ENCODE peak calls at places on chromosomes 12 and 14, in seven cellular contexts. J is sigmoid colon; H is CD8-positive, alpha-beta T cell; F is body of pancreas; W is astrocyte of the spinal cord; A is heart left ventricle; Q is kidney epithelial cell. Z is an unnamed sample.

GRCh38 chr12:107684990-107685359 is 624 bp upstream of the PWP1 start:
- DNase-seq in J (no peak), H (no peak), F (peak), W (peak), A (no peak), Q (no peak), Z (peak)

GRCh38 chr14:75831455-75831854 is 150.3 kb downstream of the TGFB3 start:
- DNase-seq in J (peak), H (peak), F (peak), W (peak), A (peak), Q (no peak), Z (peak)

GRCh38 chr12:94074970-94075695 is 73.2 kb upstream of the PLXNC1 start:
- DNase-seq in J (peak), H (no peak), F (peak), W (peak), A (peak), Q (no peak), Z (no peak)

GRCh38 chr12:56628671-56629458 is 1.3 kb downstream of the BAZ2A start:
- DNase-seq in J (peak), H (peak), F (peak), W (peak), A (peak), Q (no peak), Z (peak)

GRCh38 chr12:124236651-124237050 is 58.2 kb upstream of the RFLNA start:
- DNase-seq in J (no peak), H (no peak), F (no peak), W (peak), A (no peak), Q (peak), Z (no peak)

GRCh38 chr14:92459479-92460421 is 53.8 kb upstream of the RIN3 start:
- DNase-seq in J (no peak), H (no peak), F (no peak), W (no peak), A (peak), Q (no peak), Z (no peak)

GRCh38 chr12:47797432-47797831 is 22.3 kb downstream of the HDAC7 start:
- DNase-seq in J (no peak), H (peak), F (no peak), W (no peak), A (no peak), Q (no peak), Z (no peak)

GRCh38 chr14:99725774-99726537 is 41.9 kb downstream of the CYP46A1 start:
- DNase-seq in J (peak), H (no peak), F (no peak), W (no peak), A (peak), Q (no peak), Z (no peak)

GRCh38 chr14:76829016-76829365 is 2.8 kb downstream of the LRRC74A start:
- DNase-seq in J (no peak), H (no peak), F (peak), W (no peak), A (peak), Q (no peak), Z (no peak)

GRCh38 chr14:104436741-104437701 is 142.5 kb upstream of the C14orf180 start:
- DNase-seq in J (no peak), H (no peak), F (peak), W (no peak), A (no peak), Q (no peak), Z (no peak)

GRCh38 chr12:100808777-100809176 is 14.2 kb downstream of the ANO4 start:
- DNase-seq in J (no peak), H (no peak), F (no peak), W (no peak), A (no peak), Q (no peak), Z (no peak)

GRCh38 chr12:66048843-66049537 is 81.6 kb downstream of the LLPH start:
- DNase-seq in J (no peak), H (no peak), F (no peak), W (no peak), A (no peak), Q (no peak), Z (no peak)

DNA sequence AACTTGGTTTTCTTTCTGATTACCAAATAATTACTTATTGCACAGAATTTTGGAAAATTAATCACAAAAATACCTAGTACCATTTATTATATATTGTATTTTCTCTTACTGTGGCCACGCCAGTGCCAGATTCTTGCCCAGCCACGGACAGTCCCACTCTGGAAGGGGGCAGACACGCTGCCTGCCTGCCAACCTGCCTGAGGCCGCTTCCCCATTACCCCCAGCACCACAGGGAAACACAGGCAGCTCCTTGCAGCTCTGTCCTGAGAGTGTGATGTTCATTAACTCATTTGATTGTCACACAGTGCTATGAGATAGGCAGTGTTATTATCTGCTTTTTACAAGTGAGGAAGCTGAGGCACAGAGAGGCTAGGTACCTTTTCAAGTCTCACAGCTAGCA is 46.8 kb downstream of the CACNA1C start:
- DNase-seq in J (no peak), H (no peak), F (no peak), W (no peak), A (no peak), Q (no peak), Z (no peak)
- H3K4me3 ChIP-seq in J (no peak), H (no peak), F (no peak), W (no peak), A (no peak), Q (no peak), Z (no peak)

GRCh38 chr12:77940011-77940423 is 109.3 kb downstream of the NAV3 start:
- DNase-seq in J (no peak), H (no peak), F (no peak), W (peak), A (no peak), Q (peak), Z (no peak)

GRCh38 chr12:77940566-77940965 is 109.9 kb downstream of the NAV3 start:
- DNase-seq in J (no peak), H (no peak), F (no peak), W (no peak), A (no peak), Q (no peak), Z (no peak)

GRCh38 chr12:77943466-77943865 is 112.8 kb downstream of the NAV3 start:
- DNase-seq in J (no peak), H (no peak), F (no peak), W (peak), A (no peak), Q (peak), Z (no peak)

GRCh38 chr12:77938301-77938700 is 107.6 kb downstream of the NAV3 start:
- DNase-seq in J (no peak), H (no peak), F (no peak), W (no peak), A (no peak), Q (no peak), Z (no peak)

GRCh38 chr12:77941396-77941795 is 110.7 kb downstream of the NAV3 start:
- DNase-seq in J (no peak), H (no peak), F (no peak), W (peak), A (no peak), Q (no peak), Z (no peak)
- H3K4me3 ChIP-seq in J (no peak), H (no peak), F (no peak), W (peak), A (no peak), Q (peak), Z (no peak)

DNA sequence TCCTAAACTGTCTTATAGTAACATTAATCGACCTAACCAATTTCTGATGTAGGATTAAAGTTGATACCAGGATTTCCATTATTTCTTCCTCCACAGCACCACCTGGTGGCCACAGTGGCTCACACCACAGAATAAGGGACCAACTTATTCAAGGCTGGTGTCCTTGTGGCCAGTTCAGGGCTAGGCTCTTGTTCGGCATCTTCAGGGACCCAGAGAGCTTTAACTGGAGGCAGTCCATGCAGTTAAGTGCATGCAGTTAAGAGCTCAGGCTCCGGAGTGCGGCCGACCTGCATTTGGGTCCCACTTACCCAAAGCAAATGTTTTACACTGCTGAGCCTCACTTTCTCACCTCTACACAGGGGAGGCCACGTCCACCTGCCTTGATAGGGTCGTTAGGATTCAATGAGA is 42.0 kb upstream of the GPR68 start:
- DNase-seq in J (peak), H (peak), F (peak), W (peak), A (peak), Q (no peak), Z (peak)
- H3K4me3 ChIP-seq in J (no peak), H (no peak), F (no peak), W (no peak), A (no peak), Q (no peak), Z (no peak)

GRCh38 chr12:27012982-27013255 is 1.3 kb downstream of the TM7SF3 start:
- DNase-seq in J (no peak), H (no peak), F (no peak), W (no peak), A (no peak), Q (no peak), Z (no peak)
- H3K4me3 ChIP-seq in J (no peak), H (peak), F (no peak), W (peak), A (peak), Q (peak), Z (peak)

GRCh38 chr14:98069712-98070133 is 1202.3 kb downstream of the BCL11B start:
- DNase-seq in J (no peak), H (no peak), F (peak), W (peak), A (no peak), Q (peak), Z (no peak)
- H3K4me3 ChIP-seq in J (no peak), H (no peak), F (no peak), W (no peak), A (no peak), Q (no peak), Z (no peak)

GRCh38 chr12:22408605-22409004 is 74.1 kb upstream of the ST8SIA1 start:
- DNase-seq in J (no peak), H (no peak), F (no peak), W (no peak), A (no peak), Q (no peak), Z (no peak)
- H3K4me3 ChIP-seq in J (no peak), H (no peak), F (no peak), W (no peak), A (no peak), Q (no peak), Z (no peak)

Z was measured in Jurkat, Clone E6-1.